ENCODE peak calls at places on chromosomes 13 and 19, in five cellular contexts. V, Y, K, F and I are unnamed samples.

GRCh38 chr19:10424011-10424637 is 3.8 kb downstream of the PDE4A start:
- DNase-seq in V (no peak), Y (peak), K (no peak), F (peak), I (peak)

GRCh38 chr19:42254083-42254849 is 662 bp downstream of the ERF start:
- DNase-seq in V (no peak), Y (peak), K (no peak), F (peak), I (peak)

GRCh38 chr19:29239220-29239776 is 26.3 kb upstream of the UQCRFS1 start:
- DNase-seq in V (no peak), Y (no peak), K (no peak), F (no peak), I (no peak)

GRCh38 chr19:33621065-33621785 is 528 bp upstream of the CHST8 start:
- DNase-seq in V (no peak), Y (no peak), K (no peak), F (no peak), I (no peak)

GRCh38 chr13:103299079-103299478 is 232.9 kb upstream of the SLC10A2 start:
- DNase-seq in V (no peak), Y (no peak), K (peak), F (no peak), I (no peak)

GRCh38 chr13:114124921-114125320 is 7.5 kb downstream of the RASA3 start:
- DNase-seq in V (no peak), Y (no peak), K (no peak), F (no peak), I (no peak)

GRCh38 chr19:4911314-4911713 is 2.0 kb downstream of the UHRF1 start:
- DNase-seq in V (no peak), Y (no peak), K (no peak), F (no peak), I (no peak)

GRCh38 chr19:30386551-30387143 is 14.5 kb downstream of the ZNF536 start:
- DNase-seq in V (no peak), Y (no peak), K (no peak), F (no peak), I (peak)

GRCh38 chr13:65834897-65835296 is 1395.2 kb downstream of the PCDH9 start:
- DNase-seq in V (no peak), Y (no peak), K (no peak), F (no peak), I (no peak)

GRCh38 chr13:69496951-69497350 is 610.7 kb upstream of the ATXN8OS start:
- DNase-seq in V (no peak), Y (no peak), K (no peak), F (no peak), I (no peak)

GRCh38 chr13:71039440-71039839 is 827.6 kb downstream of the DACH1 start:
- DNase-seq in V (no peak), Y (no peak), K (no peak), F (no peak), I (no peak)

GRCh38 chr13:50236898-50237318 is 221.7 kb downstream of the KCNRG start:
- DNase-seq in V (peak), Y (no peak), K (no peak), F (no peak), I (no peak)

GRCh38 chr19:13097331-13098258 is 5.1 kb downstream of the LYL1 start:
- DNase-seq in V (no peak), Y (no peak), K (no peak), F (peak), I (no peak)

GRCh38 chr19:45763691-45764294 is 5.3 kb downstream of the SIX5 start:
- DNase-seq in V (no peak), Y (no peak), K (no peak), F (no peak), I (peak)

GRCh38 chr13:46571189-46571901 is 18.4 kb downstream of the LRCH1 start:
- DNase-seq in V (no peak), Y (peak), K (no peak), F (no peak), I (no peak)

GRCh38 chr13:51895906-51896888 is 34.4 kb downstream of the CCDC70 start:
- DNase-seq in V (no peak), Y (peak), K (peak), F (peak), I (peak)

GRCh38 chr13:25847635-25848616 is 203.9 kb downstream of the SHISA2 start:
- DNase-seq in V (no peak), Y (no peak), K (no peak), F (no peak), I (peak)
- TF ChIP-seq SIN3A in V (no peak), Y (no peak), K (no peak), F (no peak), I (no peak)

GRCh38 chr19:19444694-19445155 is 39.2 kb downstream of the GATAD2A start:
- DNase-seq in V (no peak), Y (no peak), K (no peak), F (no peak), I (no peak)

GRCh38 chr19:19443283-19443682 is 37.8 kb downstream of the GATAD2A start:
- DNase-seq in V (no peak), Y (no peak), K (no peak), F (no peak), I (no peak)

GRCh38 chr19:19445288-19445687 is 39.8 kb downstream of the GATAD2A start:
- DNase-seq in V (no peak), Y (no peak), K (no peak), F (no peak), I (no peak)

GRCh38 chr19:19445911-19446361 is 40.5 kb downstream of the GATAD2A start:
- DNase-seq in V (no peak), Y (no peak), K (no peak), F (no peak), I (no peak)

DNA sequence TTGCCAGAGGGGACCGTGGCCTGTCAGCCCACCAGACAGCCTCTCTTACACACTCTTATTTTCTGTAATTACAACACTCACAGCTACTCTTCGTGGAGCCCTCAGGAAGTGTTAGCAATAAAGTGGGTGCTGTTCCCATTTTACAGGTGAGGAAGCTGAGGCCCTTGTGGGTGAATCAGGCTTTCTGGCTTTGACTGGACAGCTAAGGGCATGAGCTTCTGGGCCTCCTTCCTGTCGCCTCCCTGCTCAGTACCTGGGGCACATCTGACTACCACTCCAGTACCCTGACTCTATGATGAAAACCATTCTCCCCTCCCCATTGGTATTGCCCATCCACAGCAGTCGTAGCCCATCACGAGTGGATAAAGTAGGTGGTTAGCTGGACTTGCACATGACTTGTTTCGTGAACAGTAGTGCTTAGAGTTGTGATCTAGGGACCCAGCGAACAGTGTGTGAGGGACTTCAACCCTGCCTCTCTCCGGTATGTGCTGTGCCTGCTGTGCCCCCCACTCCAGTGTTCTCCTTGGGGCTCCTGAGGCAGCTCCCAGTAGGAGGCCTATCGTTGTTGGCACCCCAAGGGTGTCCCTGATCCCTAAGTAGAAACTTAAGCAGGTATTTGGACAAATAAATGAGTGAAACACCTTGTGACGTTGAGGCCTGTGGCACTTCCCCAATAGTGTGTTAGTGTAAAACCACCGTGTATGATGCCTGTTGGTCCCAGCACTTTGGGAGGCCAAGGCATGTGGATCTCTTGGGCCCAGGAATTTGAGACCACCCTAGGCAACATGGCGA is 38.6 kb downstream of the GATAD2A start:
- DNase-seq in V (no peak), Y (no peak), K (no peak), F (no peak), I (no peak)
- TF ChIP-seq EP300 in V (no peak), Y (no peak), K (no peak), F (no peak), I (no peak)

GRCh38 chr19:36604656-36605100 is 435 bp upstream of the ZNF382 start:
- DNase-seq in V (peak), Y (peak), K (no peak), F (no peak), I (peak)

GRCh38 chr19:36605101-36605838 is at the start of gene ZNF382:
- DNase-seq in V (peak), Y (peak), K (no peak), F (no peak), I (peak)

GRCh38 chr19:36605839-36606478 is 846 bp downstream of the ZNF382 start:
- DNase-seq in V (peak), Y (no peak), K (no peak), F (no peak), I (no peak)
- TF ChIP-seq SIN3A in V (no peak), Y (no peak), K (no peak), F (no peak), I (no peak)

DNA sequence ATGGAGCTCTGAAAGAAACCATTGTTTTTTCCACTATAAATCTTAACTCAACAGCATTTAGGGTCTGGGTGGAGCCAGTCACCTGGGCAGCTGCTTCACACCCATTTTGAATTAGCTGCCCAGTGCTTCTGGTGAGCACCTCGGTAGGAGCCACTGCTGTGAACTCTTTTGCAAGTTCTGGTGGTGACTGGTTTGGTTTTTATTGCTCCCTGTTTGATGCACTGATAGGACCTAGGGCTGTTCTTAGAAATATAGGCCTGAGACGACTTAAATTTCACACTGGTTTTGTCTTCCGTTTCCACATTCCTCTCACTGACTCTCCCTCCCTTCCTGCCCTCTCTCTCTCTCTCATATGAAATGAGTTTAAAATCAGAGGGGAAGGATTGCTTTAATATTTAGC is 103.9 kb downstream of the GGACT start:
- DNase-seq in V (no peak), Y (no peak), K (no peak), F (no peak), I (no peak)
- TF ChIP-seq EP300 in V (no peak), Y (no peak), K (no peak), F (no peak), I (no peak)

GRCh38 chr19:17385878-17386611 is 8.0 kb downstream of the CCDC194 start:
- DNase-seq in V (no peak), Y (peak), K (no peak), F (peak), I (peak)
- TF ChIP-seq SIN3A in V (no peak), Y (no peak), K (no peak), F (no peak), I (no peak)

GRCh38 chr13:35727881-35728280 is 251.4 kb upstream of the MAB21L1 start:
- DNase-seq in V (no peak), Y (no peak), K (no peak), F (no peak), I (no peak)
- TF ChIP-seq EP300 in V (no peak), Y (no peak), K (no peak), F (no peak), I (no peak)

GRCh38 chr19:48424694-48425219 is 21.0 kb upstream of the GRWD1 start:
- DNase-seq in V (no peak), Y (no peak), K (no peak), F (peak), I (no peak)
- TF ChIP-seq SIN3A in V (no peak), Y (no peak), K (no peak), F (no peak), I (no peak)